ENCODE peak calls at places on chromosome 11, in eight cellular contexts. S is foreskin melanocyte; N is effector CD4-positive, alpha-beta T cell; Y is GM10248; E is activated T-cell treated with anti-CD3 and anti-CD28 coated beads for 1 hour; X is NB4; G is NCI-H774; K is activated naive CD4-positive, alpha-beta T cell. B is an unnamed sample.
A peak's percentile ranks its signal among the peaks of the same experiment; 100 is the strongest.

GRCh38 chr11:95147364-95147905 is 57.8 kb downstream of the ENDOD1 start:
- DNase-seq in K (no peak), X (peak; percentile 66), G (no peak), S (peak; percentile 92), Y (no peak), N (no peak), E (no peak), B (no peak)

GRCh38 chr11:24198458-24198857 is 298.4 kb upstream of the LUZP2 start:
- DNase-seq in Y (no peak), G (no peak), S (no peak), E (no peak), N (no peak), X (no peak), K (no peak), B (no peak)

GRCh38 chr11:56624661-56625110 is 10.0 kb upstream of the OR5M1 start:
- DNase-seq in X (peak; percentile 58), E (no peak), S (peak; percentile 66), Y (no peak), G (no peak), N (no peak), K (no peak), B (no peak)

GRCh38 chr11:798093-798713 is at the start of gene SLC25A22:
- DNase-seq in G (peak; percentile 82), Y (peak; percentile 93), E (peak; percentile 78), N (peak; percentile 78), S (peak; percentile 65), X (peak; percentile 85), K (peak; percentile 48), B (peak; percentile 81)

GRCh38 chr11:67287355-67288197 is 1.5 kb upstream of the ANKRD13D start:
- DNase-seq in X (peak; percentile 74), E (no peak), Y (no peak), S (no peak), G (no peak), N (no peak), K (no peak), B (no peak)

GRCh38 chr11:34960277-34960676 is 43.9 kb downstream of the PDHX start:
- DNase-seq in Y (no peak), E (no peak), G (no peak), X (no peak), K (no peak), N (no peak), S (peak; percentile 77), B (no peak)

GRCh38 chr11:47391077-47391583 is 12.8 kb upstream of the SPI1 start:
- DNase-seq in E (no peak), Y (no peak), N (no peak), X (peak; percentile 61), S (no peak), G (no peak), K (no peak), B (no peak)

GRCh38 chr11:504053-504993 is 2.7 kb downstream of the RNH1 start:
- DNase-seq in G (no peak), K (no peak), Y (no peak), N (no peak), X (peak; percentile 93), E (no peak), S (no peak), B (no peak)

GRCh38 chr11:40118780-40119179 is 1340.7 kb downstream of the LRRC4C start:
- DNase-seq in E (no peak), N (no peak), K (no peak), X (no peak), Y (no peak), S (no peak), G (no peak), B (no peak)

GRCh38 chr11:44030276-44030932 is 17.4 kb upstream of the ACCSL start:
- DNase-seq in N (no peak), E (no peak), S (no peak), Y (no peak), G (no peak), X (no peak), K (no peak), B (no peak)

GRCh38 chr11:71145368-71145767 is 107.0 kb downstream of the SHANK2 start:
- DNase-seq in X (no peak), Y (no peak), G (no peak), K (no peak), S (no peak), E (no peak), N (no peak), B (no peak)